ENCODE peak calls at places on chromosomes 5 and 9, in six cellular contexts. B, T, S, L, E and Z are unnamed samples.

GRCh38 chr9:114525505-114525904 is 20.2 kb upstream of the WHRN start:
- DNase-seq in S (no peak), B (no peak), E (no peak), T (no peak), L (no peak), Z (no peak)

GRCh38 chr5:149007174-149007573 is 55.7 kb downstream of the SH3TC2 start:
- DNase-seq in L (no peak), T (no peak), E (no peak), S (no peak), B (no peak), Z (no peak)

GRCh38 chr9:111805841-111806241 is 11.1 kb upstream of the SHOC1 start:
- DNase-seq in L (no peak), S (no peak), E (no peak), T (no peak), B (no peak), Z (no peak)

GRCh38 chr5:78953092-78953800 is 31.9 kb downstream of the ARSB start:
- DNase-seq in S (no peak), T (no peak), L (no peak), E (no peak), B (no peak), Z (no peak)

GRCh38 chr9:35675204-35675603 is 1.5 kb downstream of the CA9 start:
- DNase-seq in B (peak; percentile 72), L (no peak), E (no peak), S (no peak), T (no peak), Z (no peak)

GRCh38 chr9:104093162-104093561 is 947 bp upstream of the SMC2 start:
- DNase-seq in T (no peak), L (no peak), B (peak; percentile 0), S (no peak), E (no peak), Z (no peak)

GRCh38 chr9:19074229-19074628 is 25.0 kb downstream of the RRAGA start:
- DNase-seq in E (no peak), B (no peak), L (no peak), S (no peak), T (no peak), Z (no peak)

GRCh38 chr9:115106001-115106400 is 12.0 kb downstream of the TNC start:
- DNase-seq in S (no peak), T (no peak), B (no peak), E (no peak), L (no peak), Z (no peak)

GRCh38 chr5:69007726-69008368 is 86.0 kb upstream of the SLC30A5 start:
- DNase-seq in S (peak; percentile 77), T (no peak), E (peak; percentile 66), L (peak; percentile 55), B (peak; percentile 93), Z (no peak)

GRCh38 chr5:152560508-152561137 is 155.5 kb upstream of the NMUR2 start:
- DNase-seq in E (peak; percentile 17), S (peak; percentile 75), T (no peak), B (peak; percentile 83), L (peak; percentile 82), Z (no peak)

GRCh38 chr9:90608141-90608540 is 34.5 kb downstream of the DIRAS2 start:
- DNase-seq in L (no peak), B (no peak), T (no peak), S (no peak), E (no peak), Z (no peak)

GRCh38 chr5:150065346-150065745 is 21.0 kb downstream of the CSF1R start:
- DNase-seq in E (peak; percentile 56), L (no peak), T (no peak), B (peak; percentile 16), S (no peak), Z (peak; percentile 55)

GRCh38 chr5:128881609-128882008 is 83.7 kb upstream of the SLC27A6 start:
- DNase-seq in L (no peak), S (peak; percentile 72), B (no peak), T (no peak), E (no peak), Z (no peak)

GRCh38 chr5:143243103-143243502 is 160.4 kb downstream of the NR3C1 start:
- DNase-seq in E (no peak), B (no peak), L (no peak), S (no peak), T (no peak), Z (no peak)
- H3K4me1 ChIP-seq in E (peaks cover 14% of the 10 kb centered on the region), B (no peaks in the 10 kb centered on the region), L (no peaks in the 10 kb centered on the region), S (peaks cover 10% of the 10 kb centered on the region), T (peaks cover 6% of the 10 kb centered on the region), Z (peaks cover 51% of the 10 kb centered on the region)

GRCh38 chr5:28708472-28708871 is 1670.1 kb upstream of the CDH9 start:
- DNase-seq in B (no peak), L (no peak), T (no peak), E (no peak), S (no peak), Z (no peak)

GRCh38 chr5:28707706-28708105 is 1669.3 kb upstream of the CDH9 start:
- DNase-seq in T (no peak), S (no peak), B (no peak), E (no peak), L (no peak), Z (no peak)

GRCh38 chr5:28714887-28715286 is 1676.5 kb upstream of the CDH9 start:
- DNase-seq in L (no peak), B (no peak), E (no peak), T (no peak), S (no peak), Z (no peak)

GRCh38 chr5:28710360-28710759 is 1672.0 kb upstream of the CDH9 start:
- DNase-seq in E (peak; percentile 9), L (no peak), T (no peak), S (peak; percentile 11), B (peak; percentile 35), Z (no peak)
- TF ChIP-seq CTCF in E (no peak), L (no peak), T (no peak), S (no peak), B (peak; percentile 46), Z (peak; percentile 38)

GRCh38 chr9:131704988-131705387 is 34.9 kb downstream of the RAPGEF1 start:
- DNase-seq in E (no peak), T (no peak), S (no peak), B (no peak), L (no peak), Z (no peak)
- H3K4me1 ChIP-seq in E (peaks cover 6% of the 10 kb centered on the region), T (peaks cover 99% of the 10 kb centered on the region), S (peaks cover 24% of the 10 kb centered on the region), B (peaks cover 70% of the 10 kb centered on the region), L (peaks cover 14% of the 10 kb centered on the region), Z (peaks cover 51% of the 10 kb centered on the region)

GRCh38 chr5:66680804-66681203 is 84.6 kb downstream of the MAST4 start:
- DNase-seq in S (no peak), B (no peak), L (no peak), E (no peak), T (no peak), Z (no peak)
- TF ChIP-seq CTCF in S (peak; percentile 25), B (peak; percentile 48), L (no peak), E (peak; percentile 34), T (peak; percentile 21), Z (no peak)

GRCh38 chr5:36889264-36889663 is 12.7 kb downstream of the NIPBL start:
- DNase-seq in T (no peak), E (no peak), B (no peak), S (no peak), L (no peak), Z (no peak)

GRCh38 chr5:36886791-36887190 is 10.2 kb downstream of the NIPBL start:
- DNase-seq in B (no peak), L (no peak), S (no peak), T (no peak), E (no peak), Z (no peak)

GRCh38 chr5:36888303-36888702 is 11.7 kb downstream of the NIPBL start:
- DNase-seq in L (no peak), S (no peak), T (no peak), B (no peak), E (no peak), Z (no peak)

GRCh38 chr5:36885566-36886485 is 9.3 kb downstream of the NIPBL start:
- DNase-seq in B (no peak), S (no peak), L (no peak), E (no peak), T (peak; percentile 37), Z (no peak)

GRCh38 chr5:36887532-36887931 is 11.0 kb downstream of the NIPBL start:
- DNase-seq in B (no peak), S (no peak), T (no peak), E (no peak), L (no peak), Z (no peak)
- H3K4me1 ChIP-seq in B (peaks cover 7% of the 10 kb centered on the region), S (peaks cover 11% of the 10 kb centered on the region), T (peaks cover 43% of the 10 kb centered on the region), E (peaks cover 5% of the 10 kb centered on the region), L (peaks cover 33% of the 10 kb centered on the region), Z (peaks cover 17% of the 10 kb centered on the region)